ENCODE peak calls at places on chromosomes 7 and 10, in ten cellular contexts. U is endothelial cell of umbilical vein, I is ovary, S is breast epithelium, C is psoas muscle, T is A673, B is SK-N-SH, V is pancreas, W is heart right ventricle, K is A549. Q is an unnamed sample.

GRCh38 chr7:5661941-5662340 is 119.5 kb downstream of the RNF216 start:
- DNase-seq in W (peak), V (no peak), S (no peak), U (peak), I (no peak), K (no peak), C (no peak), B (peak), T (no peak), Q (no peak)

GRCh38 chr7:147852833-147853232 is 737.7 kb upstream of the C7orf33 start:
- DNase-seq in B (no peak), S (no peak), T (no peak), C (no peak), K (no peak), I (no peak), U (no peak), W (no peak), V (no peak), Q (no peak)

GRCh38 chr7:157124655-157125054 is 14.1 kb upstream of the UBE3C start:
- DNase-seq in T (no peak), V (no peak), S (no peak), C (no peak), I (no peak), W (no peak), B (no peak), K (no peak), U (no peak), Q (no peak)

GRCh38 chr10:76550806-76551205 is 1086.8 kb downstream of the KCNMA1 start:
- DNase-seq in B (no peak), V (no peak), I (no peak), S (no peak), C (no peak), T (no peak), K (no peak), U (no peak), W (no peak), Q (no peak)

GRCh38 chr10:128843972-128844371 is 623.1 kb upstream of the MGMT start:
- DNase-seq in C (no peak), V (no peak), U (no peak), K (no peak), W (no peak), S (no peak), T (peak), I (no peak), B (no peak), Q (no peak)

GRCh38 chr10:122258136-122259074 is 12.7 kb upstream of the BTBD16 start:
- DNase-seq in W (no peak), V (no peak), S (no peak), K (no peak), U (no peak), C (no peak), B (no peak), T (no peak), I (no peak), Q (no peak)

GRCh38 chr7:33743594-33743993 is 161.7 kb upstream of the BMPER start:
- DNase-seq in C (no peak), W (no peak), K (no peak), B (no peak), S (no peak), V (no peak), I (no peak), T (peak), U (no peak), Q (peak)

GRCh38 chr10:103712146-103712545 is 143.2 kb downstream of the SH3PXD2A start:
- DNase-seq in S (no peak), C (no peak), K (no peak), I (no peak), U (no peak), T (no peak), W (no peak), V (no peak), B (no peak), Q (no peak)

GRCh38 chr10:82922755-82923154 is 1047.8 kb downstream of the NRG3 start:
- DNase-seq in V (no peak), K (no peak), T (no peak), W (no peak), U (no peak), S (no peak), C (no peak), I (no peak), B (no peak), Q (no peak)

GRCh38 chr7:122622682-122623081 is 76.2 kb downstream of the RNF133 start:
- DNase-seq in C (no peak), W (no peak), U (no peak), I (no peak), T (no peak), S (no peak), V (no peak), B (no peak), K (no peak), Q (no peak)

GRCh38 chr10:113099431-113100298 is 149.6 kb downstream of the TCF7L2 start:
- DNase-seq in U (peak), S (no peak), B (peak), V (no peak), I (no peak), T (peak), K (no peak), W (no peak), C (no peak), Q (no peak)

GRCh38 chr7:24877790-24878311 is 102.1 kb downstream of the OSBPL3 start:
- DNase-seq in B (no peak), W (peak), T (peak), S (no peak), C (no peak), U (no peak), I (no peak), V (no peak), K (no peak), Q (no peak)

GRCh38 chr10:127906548-127907377 is at the start of gene PTPRE:
- DNase-seq in K (peak), W (peak), V (peak), T (peak), B (peak), S (peak), C (peak), U (peak), I (no peak), Q (no peak)

GRCh38 chr10:47164800-47165128 is 135.2 kb upstream of the GDF10 start:
- DNase-seq in I (no peak), K (no peak), T (no peak), C (no peak), S (no peak), U (no peak), W (no peak), B (no peak), V (no peak), Q (peak)

GRCh38 chr10:69392481-69393000 is 24.2 kb downstream of the TACR2 start:
- DNase-seq in T (peak), I (peak), S (peak), V (peak), K (peak), W (peak), B (peak), U (peak), C (peak), Q (peak)

GRCh38 chr10:13808556-13809391 is 222.0 kb downstream of the PRPF18 start:
- DNase-seq in K (no peak), W (no peak), S (no peak), I (no peak), U (peak), B (no peak), T (no peak), C (no peak), V (no peak), Q (no peak)

GRCh38 chr7:138880881-138881577 is 83.0 kb upstream of the ATP6V0A4 start:
- DNase-seq in T (no peak), V (no peak), B (peak), I (no peak), S (no peak), K (no peak), C (peak), W (peak), U (no peak), Q (no peak)

GRCh38 chr10:47021850-47022249 is 110.6 kb downstream of the PTPN20 start:
- DNase-seq in C (no peak), B (no peak), W (no peak), I (no peak), T (no peak), K (no peak), S (no peak), U (no peak), V (peak), Q (no peak)

GRCh38 chr10:124306520-124306919 is 112.2 kb downstream of the OAT start:
- DNase-seq in I (no peak), C (no peak), T (no peak), U (no peak), K (no peak), V (no peak), S (no peak), W (no peak), B (no peak), Q (no peak)

GRCh38 chr10:4426866-4427265 is 399.1 kb upstream of the AKR1E2 start:
- DNase-seq in V (no peak), T (no peak), C (no peak), K (no peak), W (no peak), S (no peak), B (no peak), U (no peak), I (no peak), Q (no peak)

GRCh38 chr10:24894728-24895127 is 57.7 kb downstream of the PRTFDC1 start:
- DNase-seq in S (no peak), C (no peak), V (no peak), I (no peak), B (no peak), T (no peak), W (no peak), K (no peak), U (no peak), Q (no peak)

GRCh38 chr10:30639946-30640786 is 10.6 kb upstream of the LYZL2 start:
- DNase-seq in V (no peak), S (no peak), C (no peak), K (peak), U (peak), T (peak), W (no peak), B (peak), I (no peak), Q (peak)

GRCh38 chr7:122675621-122676020 is 23.3 kb downstream of the RNF133 start:
- DNase-seq in B (no peak), U (no peak), S (no peak), C (no peak), I (no peak), K (no peak), V (no peak), T (no peak), W (no peak), Q (no peak)

GRCh38 chr7:114084381-114085312 is 165.8 kb upstream of the PPP1R3A start:
- DNase-seq in T (peak), V (peak), U (peak), S (no peak), C (peak), K (no peak), I (peak), B (peak), W (peak), Q (no peak)

GRCh38 chr7:1526271-1526754 is 4.2 kb upstream of the MAFK start:
- DNase-seq in S (no peak), V (no peak), W (no peak), U (no peak), K (peak), I (no peak), C (no peak), B (peak), T (peak), Q (no peak)

GRCh38 chr10:42975005-42975493 is 101.8 kb upstream of the RET start:
- DNase-seq in T (no peak), K (no peak), C (no peak), S (no peak), W (no peak), V (peak), B (peak), U (no peak), I (no peak), Q (no peak)

GRCh38 chr7:96837583-96837982 is 127.9 kb upstream of the SEM1 start:
- DNase-seq in S (no peak), U (no peak), B (no peak), K (no peak), T (no peak), V (no peak), W (no peak), I (no peak), C (no peak), Q (no peak)

GRCh38 chr7:129394101-129394500 is 40.1 kb upstream of the STRIP2 start:
- DNase-seq in W (no peak), C (no peak), B (no peak), S (no peak), V (peak), I (no peak), K (no peak), U (no peak), T (no peak), Q (no peak)

GRCh38 chr10:23478570-23478969 is 39.7 kb downstream of the OTUD1 start:
- DNase-seq in T (no peak), U (no peak), W (no peak), K (no peak), C (no peak), B (no peak), S (no peak), V (no peak), I (no peak), Q (no peak)

GRCh38 chr7:1979591-1980560 is 252.9 kb downstream of the MAD1L1 start:
- DNase-seq in S (no peak), T (no peak), U (no peak), V (no peak), C (no peak), B (no peak), W (no peak), K (no peak), I (no peak), Q (no peak)

GRCh38 chr10:71260622-71261325 is 48.4 kb downstream of the UNC5B start:
- DNase-seq in T (no peak), I (peak), W (peak), V (no peak), C (no peak), U (no peak), S (no peak), K (no peak), B (no peak), Q (peak)

GRCh38 chr7:131843862-131844261 is 287.4 kb upstream of the PODXL start:
- DNase-seq in C (no peak), B (peak), V (no peak), T (peak), K (peak), U (no peak), I (no peak), S (peak), W (peak), Q (peak)

GRCh38 chr10:58651040-58651439 is 138.4 kb downstream of the BICC1 start:
- DNase-seq in B (peak), W (peak), C (no peak), V (no peak), U (no peak), I (peak), K (no peak), S (no peak), T (peak), Q (peak)

GRCh38 chr10:102620138-102620591 is 24.1 kb upstream of the TRIM8 start:
- DNase-seq in V (no peak), K (no peak), S (no peak), T (no peak), I (no peak), B (no peak), U (no peak), W (peak), C (peak), Q (no peak)

DNA sequence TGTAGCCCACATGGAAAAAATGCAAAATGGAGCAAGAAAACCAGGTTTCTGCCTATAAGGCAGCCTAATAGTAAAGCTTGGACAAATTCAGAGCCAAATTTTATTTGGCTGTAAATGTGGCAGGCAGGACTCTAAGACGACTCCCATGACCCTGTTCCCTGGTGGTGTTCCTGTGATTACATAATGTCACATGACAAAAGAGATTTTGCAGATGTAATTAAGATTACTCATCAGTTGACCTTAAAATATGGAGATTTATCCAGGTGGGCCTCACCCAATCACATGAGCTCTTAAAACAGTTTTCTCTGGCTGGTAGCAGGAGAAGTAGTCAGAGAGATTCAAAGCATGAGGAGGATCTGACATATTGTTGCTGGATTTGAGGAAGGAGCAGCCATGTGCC is 303.1 kb upstream of the IMMP2L start:
- DNase-seq in B (no peak), C (no peak), U (no peak), S (no peak), I (no peak), K (no peak), V (no peak), W (no peak), T (no peak), Q (no peak)
- H3K27ac ChIP-seq in B (no peak), C (no peak), U (no peak), S (no peak), I (no peak), K (peak), V (no peak), W (no peak), T (no peak), Q (no peak)

GRCh38 chr7:104208421-104208780 is 588 bp upstream of the ORC5 start:
- DNase-seq in I (no peak), S (no peak), C (no peak), B (no peak), T (no peak), W (no peak), V (no peak), U (no peak), K (no peak), Q (no peak)
- H3K4me3 ChIP-seq in I (peak), S (peak), C (peak), B (peak), T (peak), W (peak), V (peak), U (peak), K (peak), Q (peak)

DNA sequence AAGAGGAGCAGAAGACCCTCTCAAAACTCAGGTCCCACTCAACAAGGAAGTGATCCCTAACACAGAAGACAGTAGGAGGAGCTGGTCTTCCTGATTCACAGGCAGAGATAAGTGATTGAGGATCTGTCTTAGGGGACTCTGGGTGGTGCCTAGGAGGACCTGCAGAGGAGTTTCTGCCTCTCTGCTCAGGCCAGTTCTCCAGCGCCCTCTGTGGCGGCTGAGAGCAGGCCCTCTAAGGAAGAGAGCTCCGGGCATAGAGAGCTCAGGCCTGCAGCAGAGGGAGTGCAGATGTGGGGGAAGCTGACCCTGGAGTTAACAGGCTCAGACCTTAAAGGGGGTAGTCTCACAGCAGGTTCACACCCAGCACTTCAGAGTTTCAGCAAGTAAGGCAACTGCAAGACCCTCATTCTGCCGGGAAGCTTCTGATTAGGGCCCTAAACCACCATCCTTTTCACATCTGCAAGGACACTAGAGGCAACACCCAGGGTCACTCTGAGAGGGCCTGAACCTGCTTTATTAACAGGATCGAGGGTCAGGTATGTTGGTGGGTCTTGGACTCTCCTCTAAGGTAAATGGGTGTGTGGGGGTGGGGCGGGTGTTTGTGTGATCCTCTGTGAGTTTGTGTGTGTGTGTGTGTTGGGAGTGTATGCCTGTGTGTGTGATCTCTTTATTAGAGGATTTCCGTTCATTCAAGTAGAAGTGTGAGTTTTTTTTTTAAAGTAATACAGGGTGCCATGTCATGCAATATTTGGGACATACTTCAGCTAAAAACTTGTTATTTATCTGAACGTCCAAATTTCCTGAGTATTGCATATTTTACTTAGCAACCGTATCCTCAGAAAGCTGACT is 57.6 kb upstream of the TARP start:
- DNase-seq in B (no peak), I (no peak), K (no peak), S (no peak), T (peak), U (no peak), V (no peak), W (no peak), C (no peak), Q (no peak)
- TF ChIP-seq CTCF in B (peak), I (no peak), K (no peak), S (no peak), T (peak), U (no peak), V (no peak), W (no peak), C (no peak), Q (peak)

GRCh38 chr10:116201011-116201410 is 72.0 kb downstream of the GFRA1 start:
- DNase-seq in S (no peak), W (no peak), I (no peak), K (no peak), B (no peak), V (no peak), U (no peak), C (no peak), T (no peak), Q (no peak)

GRCh38 chr10:116195583-116195982 is 77.4 kb downstream of the GFRA1 start:
- DNase-seq in V (no peak), U (no peak), I (no peak), K (no peak), W (no peak), B (no peak), C (no peak), S (no peak), T (no peak), Q (no peak)

GRCh38 chr10:116198636-116199035 is 74.4 kb downstream of the GFRA1 start:
- DNase-seq in I (no peak), C (no peak), S (no peak), U (no peak), K (no peak), B (no peak), W (no peak), T (no peak), V (no peak), Q (no peak)

GRCh38 chr10:116195039-116195438 is 78.0 kb downstream of the GFRA1 start:
- DNase-seq in W (no peak), V (no peak), I (no peak), K (no peak), B (no peak), U (no peak), T (no peak), S (no peak), C (no peak), Q (no peak)

GRCh38 chr10:116197961-116198360 is 75.0 kb downstream of the GFRA1 start:
- DNase-seq in T (no peak), V (no peak), I (no peak), K (no peak), U (no peak), W (no peak), B (no peak), S (no peak), C (no peak), Q (no peak)
- H3K27ac ChIP-seq in T (no peak), V (no peak), I (no peak), K (no peak), U (no peak), W (no peak), B (no peak), S (no peak), C (no peak), Q (no peak)

DNA sequence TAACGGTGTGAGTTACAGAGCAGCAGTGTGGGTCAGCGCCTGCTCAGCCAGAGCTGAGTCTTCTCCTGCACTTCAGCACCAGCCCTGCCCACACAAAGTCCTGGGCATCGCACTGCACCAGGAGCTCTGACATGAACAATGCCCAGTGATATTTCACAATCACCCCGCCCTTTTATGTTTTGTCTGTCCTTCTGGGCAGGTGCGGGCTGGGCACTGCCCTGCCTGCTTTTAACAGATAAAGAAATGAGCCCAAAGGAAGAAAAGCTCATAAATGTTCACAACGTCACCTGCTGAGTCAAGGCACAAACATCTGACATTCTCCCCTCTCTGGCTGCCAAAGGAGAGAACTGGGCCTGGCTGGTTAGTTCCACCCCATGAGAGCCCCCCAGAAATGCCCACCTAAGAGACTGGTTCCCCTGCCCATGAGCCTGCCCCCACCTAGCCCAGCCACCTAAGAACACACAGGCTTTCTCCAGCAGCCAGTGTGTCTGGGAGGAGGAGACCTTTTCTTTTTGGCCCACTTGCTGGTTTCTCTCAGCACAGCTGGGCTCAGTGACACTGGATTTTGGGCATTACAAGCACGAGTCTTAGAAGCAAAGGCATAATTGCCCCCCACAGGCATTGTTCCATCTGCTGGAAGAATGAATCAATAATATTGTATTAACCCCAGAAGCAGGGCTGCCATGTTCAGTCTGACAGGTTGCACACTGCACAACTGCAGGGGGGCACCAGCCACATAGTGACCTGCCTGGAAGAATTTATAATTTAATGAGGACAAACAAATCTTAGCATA is 22.3 kb downstream of the CALML3 start:
- DNase-seq in I (no peak), U (peak), T (no peak), K (peak), W (no peak), B (no peak), V (peak), C (peak), S (peak), Q (peak)
- H3K4me3 ChIP-seq in I (no peak), U (no peak), T (no peak), K (peak), W (no peak), B (no peak), V (no peak), C (peak), S (no peak), Q (no peak)

GRCh38 chr10:99859585-99859984 is 77.1 kb downstream of the ABCC2 start:
- DNase-seq in S (no peak), K (peak), C (no peak), B (peak), W (no peak), V (no peak), T (peak), U (peak), I (no peak), Q (no peak)
- TF ChIP-seq CTCF in S (no peak), K (peak), C (no peak), B (peak), W (peak), V (no peak), T (peak), U (peak), I (no peak), Q (peak)